ENCODE peak calls at places on chromosome 15, in four cellular contexts. One of them, this sample, is unnamed.

GRCh38 chr15:50675524-50676144 is 11.0 kb downstream of the TRPM7 start:
- DNase-seq in HCT116: peak; percentile 21
- DNase-seq in CD8-positive, alpha-beta T cell: no peak
- DNase-seq in Panc1: no peak
- DNase-seq in this sample: peak; percentile 35

GRCh38 chr15:93420050-93420452 is 331.0 kb upstream of the RGMA start:
- DNase-seq in HCT116: no peak
- DNase-seq in CD8-positive, alpha-beta T cell: no peak
- DNase-seq in Panc1: no peak
- DNase-seq in this sample: no peak

GRCh38 chr15:35753486-35753885 is 207.5 kb upstream of the DPH6 start:
- DNase-seq in HCT116: no peak
- DNase-seq in Panc1: no peak
- DNase-seq in CD8-positive, alpha-beta T cell: no peak
- DNase-seq in this sample: no peak

GRCh38 chr15:70259030-70259424 is 161.3 kb upstream of the TLE3 start:
- DNase-seq in HCT116: no peak
- DNase-seq in Panc1: no peak
- DNase-seq in CD8-positive, alpha-beta T cell: peak; percentile 59
- DNase-seq in this sample: no peak

GRCh38 chr15:70474682-70475438 is 288.5 kb downstream of the UACA start:
- DNase-seq in HCT116: peak; percentile 82
- DNase-seq in Panc1: peak; percentile 85
- DNase-seq in CD8-positive, alpha-beta T cell: peak; percentile 40
- DNase-seq in this sample: peak; percentile 93

GRCh38 chr15:38872732-38873131 is 308.1 kb upstream of the RASGRP1 start:
- DNase-seq in HCT116: no peak
- DNase-seq in Panc1: no peak
- DNase-seq in CD8-positive, alpha-beta T cell: no peak
- DNase-seq in this sample: no peak

GRCh38 chr15:76058714-76059319 is 968 bp upstream of the TMEM266 start:
- DNase-seq in CD8-positive, alpha-beta T cell: peak; percentile 6
- DNase-seq in Panc1: no peak
- DNase-seq in HCT116: no peak
- DNase-seq in this sample: no peak

GRCh38 chr15:68681836-68682235 is 103.0 kb downstream of the CORO2B start:
- DNase-seq in Panc1: no peak
- DNase-seq in HCT116: no peak
- DNase-seq in CD8-positive, alpha-beta T cell: no peak
- DNase-seq in this sample: no peak

GRCh38 chr15:64845183-64845611 is 3.5 kb downstream of the PLEKHO2 start:
- DNase-seq in Panc1: no peak
- DNase-seq in CD8-positive, alpha-beta T cell: no peak
- DNase-seq in HCT116: no peak
- DNase-seq in this sample: peak; percentile 33

GRCh38 chr15:47184003-47184404 is 533.3 kb upstream of the SEMA6D start:
- DNase-seq in CD8-positive, alpha-beta T cell: no peak
- DNase-seq in HCT116: no peak
- DNase-seq in Panc1: no peak
- DNase-seq in this sample: no peak

GRCh38 chr15:64597469-64597806 is 137.1 kb downstream of the ZNF609 start:
- DNase-seq in CD8-positive, alpha-beta T cell: peak; percentile 13
- DNase-seq in HCT116: no peak
- DNase-seq in Panc1: no peak
- DNase-seq in this sample: no peak

GRCh38 chr15:71810256-71811035 is at the start of gene NR2E3:
- DNase-seq in HCT116: no peak
- DNase-seq in Panc1: no peak
- DNase-seq in CD8-positive, alpha-beta T cell: no peak
- DNase-seq in this sample: no peak

GRCh38 chr15:98599911-98600685 is 48.2 kb upstream of the IGF1R start:
- DNase-seq in HCT116: no peak
- DNase-seq in CD8-positive, alpha-beta T cell: peak; percentile 14
- DNase-seq in Panc1: no peak
- DNase-seq in this sample: peak; percentile 55

GRCh38 chr15:58447244-58448010 is 15.6 kb downstream of the LIPC start:
- DNase-seq in Panc1: no peak
- DNase-seq in HCT116: no peak
- DNase-seq in CD8-positive, alpha-beta T cell: no peak
- DNase-seq in this sample: peak; percentile 89

GRCh38 chr15:89665449-89666146 is 10.3 kb upstream of the KIF7 start:
- DNase-seq in Panc1: no peak
- DNase-seq in CD8-positive, alpha-beta T cell: no peak
- DNase-seq in HCT116: no peak
- DNase-seq in this sample: no peak

GRCh38 chr15:77017761-77018720 is 23.1 kb downstream of the PSTPIP1 start:
- DNase-seq in HCT116: no peak
- DNase-seq in Panc1: no peak
- DNase-seq in CD8-positive, alpha-beta T cell: no peak
- DNase-seq in this sample: no peak

GRCh38 chr15:48641416-48641815 is 4.1 kb downstream of the FBN1 start:
- DNase-seq in Panc1: peak; percentile 10
- DNase-seq in HCT116: no peak
- DNase-seq in CD8-positive, alpha-beta T cell: no peak
- DNase-seq in this sample: peak; percentile 50
- H3K4me3 ChIP-seq in Panc1: no peak overlapping the region
- H3K4me3 ChIP-seq in HCT116: no peak overlapping the region
- H3K4me3 ChIP-seq in CD8-positive, alpha-beta T cell: no peak overlapping the region
- H3K4me3 ChIP-seq in this sample: no peak overlapping the region

GRCh38 chr15:40300771-40301170 is 7.0 kb downstream of the PLCB2 start:
- DNase-seq in Panc1: no peak
- DNase-seq in HCT116: no peak
- DNase-seq in CD8-positive, alpha-beta T cell: no peak
- DNase-seq in this sample: no peak
- H3K27me3 ChIP-seq in Panc1: no peaks in the 10 kb centered on the region
- H3K27me3 ChIP-seq in HCT116: no peaks in the 10 kb centered on the region
- H3K27me3 ChIP-seq in CD8-positive, alpha-beta T cell: no peaks in the 10 kb centered on the region
- H3K27me3 ChIP-seq in this sample: no peaks in the 10 kb centered on the region

DNA sequence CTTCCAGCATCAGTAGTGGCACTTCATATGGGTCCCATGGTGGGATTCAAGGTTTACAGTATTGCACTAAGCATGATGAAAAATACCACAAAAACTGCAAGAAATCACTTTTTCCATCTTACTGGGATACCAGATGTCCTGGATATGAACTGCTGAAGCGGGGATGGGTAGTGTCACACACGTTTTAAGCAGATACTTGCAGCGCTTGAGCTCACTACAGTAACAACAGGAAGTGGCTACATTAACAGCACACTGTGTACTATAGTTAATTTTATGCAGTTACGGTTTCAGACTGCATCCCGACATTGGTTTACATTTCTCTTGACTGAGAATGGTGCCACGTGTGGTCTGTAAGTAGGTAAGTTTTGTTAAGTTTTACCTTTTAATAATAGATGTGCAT is 3.5 kb upstream of the ISG20 start:
- DNase-seq in Panc1: no peak
- DNase-seq in HCT116: no peak
- DNase-seq in CD8-positive, alpha-beta T cell: peak; percentile 45
- DNase-seq in this sample: no peak
- H3K4me3 ChIP-seq in Panc1: no peak overlapping the region
- H3K4me3 ChIP-seq in HCT116: no peak overlapping the region
- H3K4me3 ChIP-seq in CD8-positive, alpha-beta T cell: peak overlapping the region; percentile 63
- H3K4me3 ChIP-seq in this sample: no peak overlapping the region

GRCh38 chr15:92391640-92392039 is 2.0 kb upstream of the ST8SIA2 start:
- DNase-seq in Panc1: no peak
- DNase-seq in HCT116: peak; percentile 36
- DNase-seq in CD8-positive, alpha-beta T cell: no peak
- DNase-seq in this sample: no peak
- H3K27me3 ChIP-seq in Panc1: peaks cover 56% of the 10 kb centered on the region
- H3K27me3 ChIP-seq in HCT116: peaks cover 47% of the 10 kb centered on the region
- H3K27me3 ChIP-seq in CD8-positive, alpha-beta T cell: no peaks in the 10 kb centered on the region
- H3K27me3 ChIP-seq in this sample: peaks cover 74% of the 10 kb centered on the region

DNA sequence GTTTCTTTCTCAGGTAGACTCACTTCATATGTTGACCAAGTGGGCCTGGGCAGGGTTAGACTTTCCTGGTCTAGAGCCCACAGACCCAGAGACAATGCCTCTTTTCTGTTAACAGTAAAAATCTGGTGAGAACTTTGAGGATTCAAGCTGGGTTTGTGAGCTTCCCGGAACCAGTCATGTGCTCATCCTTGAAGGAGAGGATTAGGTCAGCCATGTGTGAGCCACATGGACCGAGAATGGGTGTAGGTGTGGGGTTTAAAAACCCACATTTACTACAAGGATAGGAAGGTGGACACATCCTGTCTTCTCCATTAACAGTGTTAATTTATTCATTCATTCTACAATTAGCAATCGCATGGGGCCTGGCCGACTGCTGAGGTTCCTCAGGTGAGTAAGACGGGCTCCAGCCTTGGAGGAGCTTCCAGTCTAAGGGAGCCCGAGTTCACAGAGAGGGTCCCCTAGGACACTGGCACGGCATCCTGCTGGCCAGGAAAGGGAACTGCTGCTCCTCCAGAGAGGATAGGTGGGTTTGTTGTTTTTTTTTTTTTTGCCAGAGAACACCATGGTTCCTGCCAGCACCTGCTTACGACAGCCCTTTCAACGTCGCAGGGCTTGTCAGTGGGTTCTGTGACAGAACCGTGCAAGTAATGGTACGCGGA is 69.0 kb downstream of the SQOR start:
- DNase-seq in HCT116: no peak
- DNase-seq in CD8-positive, alpha-beta T cell: no peak
- DNase-seq in Panc1: no peak
- DNase-seq in this sample: no peak
- H3K4me3 ChIP-seq in HCT116: no peak overlapping the region
- H3K4me3 ChIP-seq in CD8-positive, alpha-beta T cell: peak overlapping the region; percentile 79
- H3K4me3 ChIP-seq in Panc1: peak overlapping the region; percentile 94
- H3K4me3 ChIP-seq in this sample: no peak overlapping the region

DNA sequence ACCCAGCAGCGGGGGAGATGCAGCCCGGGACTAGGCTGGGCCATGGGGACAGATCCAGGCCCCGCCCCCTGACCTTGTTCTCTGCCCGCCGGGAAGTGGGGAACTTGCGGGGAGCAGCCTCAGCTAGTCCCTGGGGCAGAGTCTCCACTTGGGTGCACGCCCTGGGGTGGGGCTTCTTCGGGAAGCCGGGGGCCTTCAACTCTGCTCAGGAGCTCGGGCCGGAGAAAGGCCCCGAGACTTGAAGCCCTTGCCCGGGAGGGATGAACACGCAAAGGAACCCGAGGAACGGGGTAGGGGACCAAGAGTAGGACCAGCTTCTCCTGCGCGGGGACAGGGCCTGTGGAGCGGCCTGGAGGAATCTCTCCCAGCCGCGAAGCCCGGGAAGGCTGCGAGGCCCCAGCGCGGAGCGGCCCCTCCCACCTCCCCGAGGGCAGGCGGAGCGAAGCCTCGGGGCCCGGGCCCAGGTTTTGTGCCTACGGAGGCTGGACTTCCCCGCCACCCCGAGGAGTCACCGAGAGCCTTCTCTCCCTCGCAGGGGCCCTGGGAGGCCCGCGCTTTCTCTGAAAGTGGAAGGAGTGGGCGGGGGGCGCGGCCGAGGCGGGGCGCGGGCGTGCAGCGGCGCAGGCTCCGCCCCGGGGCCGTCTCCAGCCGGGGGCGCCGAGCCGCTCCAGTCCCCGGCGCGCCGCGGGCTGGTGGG is at the start of gene ITPKA:
- DNase-seq in CD8-positive, alpha-beta T cell: peak; percentile 77
- DNase-seq in HCT116: no peak
- DNase-seq in Panc1: no peak
- DNase-seq in this sample: peak; percentile 79
- H3K27me3 ChIP-seq in CD8-positive, alpha-beta T cell: peaks cover 33% of the 10 kb centered on the region
- H3K27me3 ChIP-seq in HCT116: no peaks in the 10 kb centered on the region
- H3K27me3 ChIP-seq in Panc1: no peaks in the 10 kb centered on the region
- H3K27me3 ChIP-seq in this sample: no peaks in the 10 kb centered on the region

GRCh38 chr15:86502313-86502712 is 422.6 kb downstream of the AGBL1 start:
- DNase-seq in HCT116: no peak
- DNase-seq in Panc1: no peak
- DNase-seq in CD8-positive, alpha-beta T cell: no peak
- DNase-seq in this sample: no peak

DNA sequence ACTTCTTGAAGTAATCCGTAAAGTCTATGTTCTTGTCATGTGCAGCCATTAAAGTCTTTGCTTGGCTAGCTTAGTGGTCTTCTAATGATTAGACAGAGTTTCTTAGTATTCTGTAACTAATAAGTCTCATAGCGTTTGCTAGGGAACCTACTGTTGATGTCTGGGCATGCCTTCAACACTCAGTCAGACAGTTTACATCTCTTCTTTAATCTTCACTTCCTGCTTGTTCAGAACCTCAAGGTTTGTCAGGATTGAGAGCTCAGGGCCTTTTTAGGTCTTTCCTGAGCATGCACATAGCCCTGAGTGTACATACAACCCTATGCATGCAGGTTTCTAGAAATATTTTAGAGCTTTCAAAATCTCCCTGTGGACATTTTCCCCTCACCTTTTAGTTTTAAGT is 426.3 kb downstream of the AGBL1 start:
- DNase-seq in Panc1: no peak
- DNase-seq in CD8-positive, alpha-beta T cell: no peak
- DNase-seq in HCT116: no peak
- DNase-seq in this sample: no peak
- H3K4me3 ChIP-seq in Panc1: no peak overlapping the region
- H3K4me3 ChIP-seq in CD8-positive, alpha-beta T cell: no peak overlapping the region
- H3K4me3 ChIP-seq in HCT116: no peak overlapping the region
- H3K4me3 ChIP-seq in this sample: no peak overlapping the region

DNA sequence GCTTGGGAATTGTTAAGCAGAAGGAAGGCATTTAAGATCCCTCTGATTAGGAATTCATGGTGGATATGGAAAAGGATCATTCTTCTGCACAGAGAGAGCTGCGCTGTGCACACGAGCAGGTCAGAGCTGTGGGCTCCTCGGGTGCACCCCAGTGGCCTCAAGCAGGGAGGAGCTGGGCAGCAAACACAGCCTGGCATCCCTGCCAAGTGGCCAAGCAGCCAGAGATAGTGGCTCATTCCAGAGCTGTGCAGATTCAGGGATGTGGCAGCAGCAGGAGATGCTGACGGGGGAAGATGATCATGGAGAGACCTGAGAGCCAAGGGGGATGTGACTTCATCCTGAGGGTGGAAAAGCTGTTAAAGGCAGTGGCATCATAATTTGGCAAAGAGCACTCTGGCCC is 55.9 kb downstream of the LRRK1 start:
- DNase-seq in Panc1: no peak
- DNase-seq in CD8-positive, alpha-beta T cell: no peak
- DNase-seq in HCT116: no peak
- DNase-seq in this sample: no peak
- H3K27me3 ChIP-seq in Panc1: no peaks in the 10 kb centered on the region
- H3K27me3 ChIP-seq in CD8-positive, alpha-beta T cell: peaks cover 20% of the 10 kb centered on the region
- H3K27me3 ChIP-seq in HCT116: no peaks in the 10 kb centered on the region
- H3K27me3 ChIP-seq in this sample: no peaks in the 10 kb centered on the region

GRCh38 chr15:83365370-83365938 is 81.0 kb upstream of the BNC1 start:
- DNase-seq in Panc1: no peak
- DNase-seq in HCT116: peak; percentile 16
- DNase-seq in CD8-positive, alpha-beta T cell: no peak
- DNase-seq in this sample: no peak
- H3K4me3 ChIP-seq in Panc1: peak overlapping the region; percentile 9
- H3K4me3 ChIP-seq in HCT116: peak overlapping the region; percentile 44
- H3K4me3 ChIP-seq in CD8-positive, alpha-beta T cell: no peak overlapping the region
- H3K4me3 ChIP-seq in this sample: peak overlapping the region; percentile 12